ENCODE peak calls at places on chromosome 21, in nine cellular contexts. U, I, G, S, J, H, X, P and R are unnamed samples.
A peak's percentile ranks its signal among the peaks of the same experiment; 100 is the strongest.

GRCh38 chr21:21029159-21029558 is 30.9 kb downstream of the NCAM2 start:
- DNase-seq in U (no peak), I (no peak), G (no peak), S (no peak), J (no peak), H (no peak), X (no peak), P (no peak), R (no peak)

GRCh38 chr21:16324630-16325029 is 594.8 kb downstream of the USP25 start:
- DNase-seq in U (no peak), I (no peak), G (no peak), S (no peak), J (no peak), H (no peak), X (no peak), P (no peak), R (no peak)

GRCh38 chr21:35026153-35026499 is 23.0 kb downstream of the RUNX1 start:
- DNase-seq in U (no peak), I (no peak), G (no peak), S (no peak), J (no peak), H (no peak), X (no peak), P (no peak), R (no peak)

GRCh38 chr21:44614161-44614631 is 2.3 kb downstream of the KRTAP10-8 start:
- DNase-seq in U (no peak), I (no peak), G (no peak), S (no peak), J (no peak), H (no peak), X (peak; percentile 41), P (peak; percentile 81), R (no peak)

GRCh38 chr21:32299695-32300094 is 1.0 kb downstream of the MRAP start:
- DNase-seq in U (no peak), I (no peak), G (no peak), S (no peak), J (peak; percentile 8), H (no peak), X (no peak), P (no peak), R (no peak)

GRCh38 chr21:45290948-45291612 is 3.4 kb upstream of the POFUT2 start:
- DNase-seq in U (peak; percentile 26), I (no peak), G (no peak), S (no peak), J (peak; percentile 78), H (no peak), X (peak; percentile 32), P (peak; percentile 70), R (peak; percentile 43)

GRCh38 chr21:44294391-44295162 is 5.3 kb upstream of the PFKL start:
- DNase-seq in U (peak; percentile 34), I (no peak), G (peak; percentile 51), S (no peak), J (no peak), H (no peak), X (no peak), P (no peak), R (no peak)

GRCh38 chr21:44556879-44557278 is 1.7 kb downstream of the KRTAP10-3 start:
- DNase-seq in U (no peak), I (no peak), G (no peak), S (no peak), J (no peak), H (no peak), X (no peak), P (no peak), R (no peak)

GRCh38 chr21:34887729-34888568 is 161.2 kb downstream of the RUNX1 start:
- DNase-seq in U (peak; percentile 82), I (peak; percentile 87), G (peak; percentile 77), S (peak; percentile 62), J (peak; percentile 90), H (peak; percentile 95), X (no peak), P (no peak), R (peak; percentile 68)

GRCh38 chr21:30340714-30341573 is 3.5 kb upstream of the KRTAP27-1 start:
- DNase-seq in U (peak; percentile 56), I (no peak), G (peak; percentile 41), S (peak; percentile 15), J (no peak), H (no peak), X (peak; percentile 63), P (no peak), R (no peak)

GRCh38 chr21:41500354-41500753 is 7.6 kb downstream of the TMPRSS2 start:
- DNase-seq in U (no peak), I (no peak), G (no peak), S (no peak), J (no peak), H (no peak), X (no peak), P (no peak), R (no peak)
- H3K27ac ChIP-seq in U (peak overlapping the region; percentile 91), I (peak overlapping the region; percentile 36), G (peak overlapping the region; percentile 87), S (peak overlapping the region; percentile 93), J (no peak overlapping the region), H (no peak overlapping the region), X (no peak overlapping the region), P (no peak overlapping the region), R (peak overlapping the region; percentile 67)

DNA sequence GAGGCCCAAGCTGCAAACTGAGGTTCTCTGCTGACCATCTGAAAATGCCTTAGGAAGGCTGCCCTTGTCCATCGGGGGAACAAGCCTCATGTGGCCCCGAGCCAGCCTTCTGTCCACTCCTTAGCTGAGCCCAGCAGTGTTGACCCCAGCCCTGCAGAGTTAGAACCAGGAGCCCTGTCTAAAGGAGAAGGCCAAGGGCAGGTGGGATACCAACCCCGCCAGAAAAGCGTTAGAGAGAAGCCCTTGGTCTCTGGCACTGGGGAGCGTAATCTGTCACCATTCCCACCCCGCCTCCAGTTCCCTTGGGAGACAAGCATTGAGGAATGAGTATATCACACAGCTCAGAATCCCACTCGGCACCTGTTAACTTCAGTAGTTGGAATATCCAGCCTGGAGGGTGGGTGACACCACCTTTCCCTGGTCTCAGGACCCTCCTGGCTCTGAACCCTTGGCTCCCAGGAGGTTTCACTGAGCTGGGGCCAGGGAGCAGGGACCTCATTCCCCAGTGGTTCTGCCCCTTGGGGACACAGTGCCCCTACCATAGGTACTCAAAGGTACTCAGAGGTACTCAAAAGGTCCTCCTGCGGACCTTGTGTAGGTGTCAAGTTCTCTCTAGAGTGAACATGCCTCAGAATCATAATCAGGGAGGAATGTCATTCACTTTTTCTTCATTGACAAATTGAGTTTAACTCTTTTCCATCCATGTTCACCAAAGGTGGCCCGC is 16.4 kb downstream of the ETS2 start:
- DNase-seq in U (no peak), I (peak; percentile 70), G (no peak), S (no peak), J (no peak), H (no peak), X (peak; percentile 32), P (peak; percentile 72), R (no peak)
- H3K36me3 ChIP-seq in U (peaks cover 79% of the 10 kb centered on the region), I (peaks cover 64% of the 10 kb centered on the region), G (peaks cover 62% of the 10 kb centered on the region), S (no peaks in the 10 kb centered on the region), J (peaks cover 70% of the 10 kb centered on the region), H (peaks cover 78% of the 10 kb centered on the region), X (peaks cover 39% of the 10 kb centered on the region), P (peaks cover 68% of the 10 kb centered on the region), R (no peaks in the 10 kb centered on the region)

GRCh38 chr21:26096972-26097371 is 73.6 kb downstream of the APP start:
- DNase-seq in U (no peak), I (no peak), G (no peak), S (no peak), J (no peak), H (no peak), X (no peak), P (no peak), R (no peak)

GRCh38 chr21:26098758-26099157 is 71.8 kb downstream of the APP start:
- DNase-seq in U (no peak), I (no peak), G (no peak), S (no peak), J (no peak), H (no peak), X (no peak), P (no peak), R (no peak)

GRCh38 chr21:26096494-26096893 is 74.1 kb downstream of the APP start:
- DNase-seq in U (no peak), I (no peak), G (no peak), S (no peak), J (no peak), H (no peak), X (no peak), P (no peak), R (no peak)

GRCh38 chr21:26099610-26100219 is 70.9 kb downstream of the APP start:
- DNase-seq in U (no peak), I (no peak), G (no peak), S (no peak), J (no peak), H (no peak), X (no peak), P (no peak), R (no peak)

GRCh38 chr21:26097475-26097874 is 73.1 kb downstream of the APP start:
- DNase-seq in U (no peak), I (no peak), G (no peak), S (no peak), J (no peak), H (no peak), X (no peak), P (no peak), R (no peak)
- TF ChIP-seq POLR2AphosphoS5 in U (no peak), I (no peak), G (no peak), S (no peak), J (no peak), H (no peak), X (no peak), P (no peak), R (no peak)

DNA sequence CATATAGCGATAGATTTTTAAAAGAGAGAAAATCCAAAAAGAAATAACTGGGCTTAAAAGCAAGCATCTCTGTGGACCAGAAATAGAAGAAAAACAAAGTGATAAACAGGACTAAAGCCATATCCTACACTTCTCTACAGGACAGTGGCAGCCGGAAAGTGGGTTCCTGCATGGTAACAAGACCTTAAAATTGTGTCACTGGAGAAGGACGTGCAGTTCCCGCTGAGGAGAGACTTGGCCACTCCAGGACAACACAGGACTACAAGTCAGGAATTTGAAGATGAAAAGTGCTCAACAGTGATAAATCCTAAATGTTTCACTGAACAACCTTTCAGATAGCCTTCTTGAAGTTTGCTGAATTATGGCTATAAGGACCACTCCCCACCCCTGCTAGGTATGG is 1.9 kb upstream of the HLCS start:
- DNase-seq in U (no peak), I (no peak), G (no peak), S (no peak), J (no peak), H (no peak), X (no peak), P (no peak), R (no peak)
- H3K27ac ChIP-seq in U (no peak overlapping the region), I (no peak overlapping the region), G (no peak overlapping the region), S (no peak overlapping the region), J (no peak overlapping the region), H (no peak overlapping the region), X (no peak overlapping the region), P (no peak overlapping the region), R (no peak overlapping the region)

GRCh38 chr21:46393941-46394818 is 64.5 kb upstream of the DIP2A start:
- DNase-seq in U (no peak), I (no peak), G (no peak), S (no peak), J (no peak), H (no peak), X (no peak), P (no peak), R (no peak)
- H3K36me3 ChIP-seq in U (peaks cover 86% of the 10 kb centered on the region), I (peaks cover 84% of the 10 kb centered on the region), G (peaks cover 42% of the 10 kb centered on the region), S (no peaks in the 10 kb centered on the region), J (peaks cover 72% of the 10 kb centered on the region), H (peaks cover 66% of the 10 kb centered on the region), X (peaks cover 5% of the 10 kb centered on the region), P (peaks cover 38% of the 10 kb centered on the region), R (peaks cover 14% of the 10 kb centered on the region)

DNA sequence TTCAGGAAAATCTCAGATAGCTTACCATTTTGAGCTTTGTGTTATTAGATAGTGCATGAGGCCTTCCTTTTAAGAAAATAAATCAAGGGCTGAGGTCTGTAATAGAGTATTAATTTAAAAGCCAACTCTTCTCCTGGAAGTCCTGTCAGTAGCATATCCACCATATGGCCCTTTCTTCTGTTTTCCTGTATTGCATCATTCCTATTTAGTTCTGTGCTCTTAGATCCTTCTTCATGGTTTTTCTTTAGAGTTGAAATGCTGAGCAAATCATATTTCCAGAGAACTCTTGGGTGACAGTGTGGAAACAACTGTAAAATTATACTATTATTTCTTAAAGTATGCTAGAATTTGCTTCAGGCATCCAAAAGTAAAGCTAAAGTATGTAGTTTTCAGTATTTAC is 91.7 kb downstream of the TTC3 start:
- DNase-seq in U (no peak), I (no peak), G (no peak), S (no peak), J (no peak), H (no peak), X (no peak), P (no peak), R (no peak)
- TF ChIP-seq POLR2AphosphoS5 in U (no peak), I (no peak), G (no peak), S (no peak), J (no peak), H (no peak), X (no peak), P (no peak), R (no peak)